ENCODE peak calls at places on chromosomes 16 and 17, in six cellular contexts. One of them, this sample, is unnamed.

GRCh38 chr17:37494971-37495370 is 5.3 kb downstream of the DUSP14 start:
- DNase-seq in GM12878: no peak
- DNase-seq in K562: no peak
- DNase-seq in H1: no peak
- DNase-seq in GM12891: no peak
- DNase-seq in HepG2: peak
- DNase-seq in this sample: no peak

GRCh38 chr17:61218438-61218837 is 181.2 kb upstream of the TBX2 start:
- DNase-seq in K562: no peak
- DNase-seq in HepG2: no peak
- DNase-seq in GM12891: no peak
- DNase-seq in H1: no peak
- DNase-seq in GM12878: no peak
- DNase-seq in this sample: no peak

GRCh38 chr17:37735165-37735564 is 9.7 kb downstream of the HNF1B start:
- DNase-seq in H1: no peak
- DNase-seq in HepG2: no peak
- DNase-seq in K562: no peak
- DNase-seq in GM12878: no peak
- DNase-seq in GM12891: no peak
- DNase-seq in this sample: no peak

GRCh38 chr17:2905697-2906595 is 109.7 kb downstream of the RAP1GAP2 start:
- DNase-seq in K562: no peak
- DNase-seq in GM12891: no peak
- DNase-seq in H1: no peak
- DNase-seq in HepG2: no peak
- DNase-seq in GM12878: no peak
- DNase-seq in this sample: no peak

GRCh38 chr17:9299695-9300094 is 275.9 kb downstream of the STX8 start:
- DNase-seq in GM12878: no peak
- DNase-seq in K562: no peak
- DNase-seq in HepG2: no peak
- DNase-seq in GM12891: no peak
- DNase-seq in H1: no peak
- DNase-seq in this sample: no peak

GRCh38 chr17:30570596-30571265 is 93.5 kb downstream of the GOSR1 start:
- DNase-seq in GM12891: no peak
- DNase-seq in HepG2: no peak
- DNase-seq in GM12878: no peak
- DNase-seq in H1: no peak
- DNase-seq in K562: no peak
- DNase-seq in this sample: no peak

GRCh38 chr16:66931665-66932064 is 2.5 kb downstream of the CIAO2B start:
- DNase-seq in H1: no peak
- DNase-seq in K562: no peak
- DNase-seq in HepG2: no peak
- DNase-seq in GM12878: no peak
- DNase-seq in GM12891: no peak
- DNase-seq in this sample: no peak

GRCh38 chr16:15493416-15494181 is 59.2 kb downstream of the BMERB1 start:
- DNase-seq in GM12891: no peak
- DNase-seq in HepG2: no peak
- DNase-seq in K562: no peak
- DNase-seq in H1: no peak
- DNase-seq in GM12878: no peak
- DNase-seq in this sample: no peak

GRCh38 chr16:3182608-3183444 is 5.2 kb upstream of the OR1F1 start:
- DNase-seq in GM12878: no peak
- DNase-seq in H1: peak
- DNase-seq in HepG2: peak
- DNase-seq in K562: peak
- DNase-seq in GM12891: peak
- DNase-seq in this sample: peak

GRCh38 chr17:31211352-31212012 is 85.6 kb downstream of the OMG start:
- DNase-seq in K562: no peak
- DNase-seq in GM12891: no peak
- DNase-seq in GM12878: no peak
- DNase-seq in H1: no peak
- DNase-seq in HepG2: no peak
- DNase-seq in this sample: no peak

GRCh38 chr17:58312824-58313223 is 15.8 kb downstream of the TSPOAP1 start:
- DNase-seq in K562: no peak
- DNase-seq in H1: no peak
- DNase-seq in HepG2: no peak
- DNase-seq in GM12891: no peak
- DNase-seq in GM12878: no peak
- DNase-seq in this sample: no peak

GRCh38 chr17:39952665-39953470 is 9.9 kb upstream of the GSDMA start:
- DNase-seq in K562: peak
- DNase-seq in GM12878: peak
- DNase-seq in H1: peak
- DNase-seq in HepG2: peak
- DNase-seq in GM12891: peak
- DNase-seq in this sample: peak

GRCh38 chr17:68355093-68355492 is 63.8 kb downstream of the ARSG start:
- DNase-seq in K562: no peak
- DNase-seq in H1: no peak
- DNase-seq in GM12878: no peak
- DNase-seq in GM12891: no peak
- DNase-seq in HepG2: no peak
- DNase-seq in this sample: no peak

GRCh38 chr17:55660171-55660886 is 62.3 kb downstream of the TMEM100 start:
- DNase-seq in K562: no peak
- DNase-seq in H1: no peak
- DNase-seq in GM12878: no peak
- DNase-seq in HepG2: peak
- DNase-seq in GM12891: no peak
- DNase-seq in this sample: no peak

GRCh38 chr16:67652578-67653130 is 7.4 kb downstream of the ACD start:
- DNase-seq in GM12878: no peak
- DNase-seq in K562: peak
- DNase-seq in HepG2: no peak
- DNase-seq in GM12891: no peak
- DNase-seq in H1: peak
- DNase-seq in this sample: no peak

GRCh38 chr17:37079735-37080134 is 131.0 kb downstream of the AATF start:
- DNase-seq in GM12878: no peak
- DNase-seq in HepG2: no peak
- DNase-seq in GM12891: no peak
- DNase-seq in H1: no peak
- DNase-seq in K562: no peak
- DNase-seq in this sample: no peak

GRCh38 chr17:70110443-70110880 is 35.4 kb downstream of the KCNJ16 start:
- DNase-seq in H1: no peak
- DNase-seq in GM12878: no peak
- DNase-seq in HepG2: no peak
- DNase-seq in GM12891: no peak
- DNase-seq in K562: no peak
- DNase-seq in this sample: no peak

GRCh38 chr16:68762996-68763756 is 26.1 kb downstream of the CDH1 start:
- DNase-seq in HepG2: no peak
- DNase-seq in H1: peak
- DNase-seq in GM12891: no peak
- DNase-seq in GM12878: no peak
- DNase-seq in K562: no peak
- DNase-seq in this sample: no peak

GRCh38 chr17:8628609-8629169 is 1.8 kb downstream of the MYH10 start:
- DNase-seq in HepG2: no peak
- DNase-seq in GM12878: no peak
- DNase-seq in K562: peak
- DNase-seq in H1: no peak
- DNase-seq in GM12891: no peak
- DNase-seq in this sample: no peak

GRCh38 chr16:89374393-89374948 is 115.9 kb downstream of the ANKRD11 start:
- DNase-seq in GM12878: no peak
- DNase-seq in HepG2: no peak
- DNase-seq in H1: no peak
- DNase-seq in K562: no peak
- DNase-seq in GM12891: no peak
- DNase-seq in this sample: no peak

DNA sequence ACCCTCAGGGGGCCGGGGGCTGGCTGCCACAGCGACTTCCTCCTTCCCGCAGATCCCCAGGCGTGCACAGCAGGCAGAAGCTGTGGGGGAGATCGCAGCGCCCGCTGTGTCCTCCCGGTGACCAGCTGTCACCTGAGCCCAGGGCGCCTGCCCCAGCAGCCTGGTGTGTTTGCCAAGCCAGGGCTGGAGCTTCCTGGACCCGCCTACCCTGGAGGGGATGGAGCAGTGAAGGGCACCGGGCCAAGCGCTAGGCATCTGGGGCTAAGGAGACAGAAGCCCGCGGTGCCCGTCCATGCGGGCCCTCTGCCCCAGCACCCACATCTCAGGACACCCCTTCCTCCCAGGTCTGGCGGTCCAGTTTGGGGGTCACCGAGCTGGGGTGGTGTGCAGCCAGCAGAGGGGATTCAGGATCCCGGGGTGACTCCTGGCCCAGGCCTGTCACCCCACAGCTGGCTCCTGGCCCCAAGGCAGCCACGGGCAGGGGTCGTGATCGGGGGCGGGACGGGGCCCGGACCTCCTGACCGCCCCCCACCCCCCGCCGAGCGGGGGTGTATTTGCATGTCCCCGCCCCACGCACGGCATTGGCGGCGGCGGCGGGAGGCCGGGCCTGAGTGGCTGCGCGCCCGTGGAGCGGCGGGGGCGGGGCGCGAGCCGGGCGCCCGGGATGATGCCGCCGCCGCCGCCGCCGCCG is at the start of gene RAB26:
- DNase-seq in K562: peak
- DNase-seq in GM12878: no peak
- DNase-seq in HepG2: peak
- DNase-seq in GM12891: peak
- DNase-seq in H1: peak
- DNase-seq in this sample: no peak
- TF ChIP-seq POLR2A in K562: no peak
- TF ChIP-seq POLR2A in GM12878: no peak
- TF ChIP-seq POLR2A in HepG2: no peak
- TF ChIP-seq POLR2A in GM12891: no peak
- TF ChIP-seq POLR2A in H1: no peak
- TF ChIP-seq POLR2A in this sample: no peak

DNA sequence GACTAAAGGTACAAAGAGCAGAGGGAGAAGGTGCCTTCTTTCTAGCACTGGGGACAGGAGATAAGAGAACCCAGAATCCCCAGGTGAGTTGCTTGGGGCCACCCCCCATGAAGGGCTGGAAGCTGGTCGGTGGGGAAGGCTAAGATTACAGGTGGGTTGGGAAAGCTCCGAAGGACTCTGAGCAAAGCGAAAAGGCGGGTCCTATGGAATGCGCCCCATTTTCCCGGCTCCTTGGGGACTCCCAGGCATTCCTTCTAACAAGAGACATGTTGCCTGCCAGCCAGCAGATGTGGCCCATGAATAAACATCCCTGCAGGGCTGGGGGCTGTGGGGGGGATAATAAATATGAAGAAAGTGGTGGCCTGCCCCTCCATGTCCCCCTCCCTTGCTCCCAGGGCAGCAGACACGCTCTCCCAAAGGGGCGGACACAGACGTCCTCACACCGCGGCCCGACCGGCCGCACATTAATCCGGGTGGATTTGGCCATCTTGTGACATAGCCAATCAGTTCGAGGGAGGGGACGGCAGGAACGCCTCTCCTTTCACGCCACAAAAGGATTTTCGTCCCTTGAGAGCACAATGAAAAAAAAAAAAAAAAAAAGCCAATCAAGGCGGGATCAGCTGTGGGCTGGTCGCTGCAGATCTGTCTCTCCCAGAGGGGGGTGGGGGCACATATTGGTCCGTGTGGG is 98.5 kb downstream of the SOX9 start:
- DNase-seq in HepG2: no peak
- DNase-seq in H1: peak
- DNase-seq in GM12891: no peak
- DNase-seq in GM12878: no peak
- DNase-seq in K562: no peak
- DNase-seq in this sample: no peak
- TF ChIP-seq TAF1 in HepG2: no peak
- TF ChIP-seq TAF1 in H1: no peak
- TF ChIP-seq TAF1 in GM12891: no peak
- TF ChIP-seq TAF1 in GM12878: no peak
- TF ChIP-seq TAF1 in K562: no peak
- TF ChIP-seq TAF1 in this sample: no peak

GRCh38 chr17:38897176-38897575 is 27.3 kb downstream of the LASP1 start:
- DNase-seq in HepG2: no peak
- DNase-seq in GM12891: no peak
- DNase-seq in H1: no peak
- DNase-seq in GM12878: no peak
- DNase-seq in K562: no peak
- DNase-seq in this sample: no peak
- TF ChIP-seq POLR2AphosphoS5 in HepG2: no peak
- TF ChIP-seq POLR2AphosphoS5 in GM12891: no peak
- TF ChIP-seq POLR2AphosphoS5 in H1: no peak
- TF ChIP-seq POLR2AphosphoS5 in GM12878: no peak
- TF ChIP-seq POLR2AphosphoS5 in K562: no peak
- TF ChIP-seq POLR2AphosphoS5 in this sample: no peak

GRCh38 chr16:54602666-54603065 is 316.1 kb upstream of the IRX3 start:
- DNase-seq in HepG2: no peak
- DNase-seq in GM12891: no peak
- DNase-seq in K562: no peak
- DNase-seq in GM12878: no peak
- DNase-seq in H1: no peak
- DNase-seq in this sample: no peak

GRCh38 chr16:54605536-54606066 is 319.0 kb upstream of the IRX3 start:
- DNase-seq in H1: no peak
- DNase-seq in GM12891: no peak
- DNase-seq in GM12878: no peak
- DNase-seq in K562: no peak
- DNase-seq in HepG2: no peak
- DNase-seq in this sample: no peak
- TF ChIP-seq POLR2A in H1: no peak
- TF ChIP-seq POLR2A in GM12891: no peak
- TF ChIP-seq POLR2A in GM12878: no peak
- TF ChIP-seq POLR2A in K562: no peak
- TF ChIP-seq POLR2A in HepG2: no peak
- TF ChIP-seq POLR2A in this sample: no peak

DNA sequence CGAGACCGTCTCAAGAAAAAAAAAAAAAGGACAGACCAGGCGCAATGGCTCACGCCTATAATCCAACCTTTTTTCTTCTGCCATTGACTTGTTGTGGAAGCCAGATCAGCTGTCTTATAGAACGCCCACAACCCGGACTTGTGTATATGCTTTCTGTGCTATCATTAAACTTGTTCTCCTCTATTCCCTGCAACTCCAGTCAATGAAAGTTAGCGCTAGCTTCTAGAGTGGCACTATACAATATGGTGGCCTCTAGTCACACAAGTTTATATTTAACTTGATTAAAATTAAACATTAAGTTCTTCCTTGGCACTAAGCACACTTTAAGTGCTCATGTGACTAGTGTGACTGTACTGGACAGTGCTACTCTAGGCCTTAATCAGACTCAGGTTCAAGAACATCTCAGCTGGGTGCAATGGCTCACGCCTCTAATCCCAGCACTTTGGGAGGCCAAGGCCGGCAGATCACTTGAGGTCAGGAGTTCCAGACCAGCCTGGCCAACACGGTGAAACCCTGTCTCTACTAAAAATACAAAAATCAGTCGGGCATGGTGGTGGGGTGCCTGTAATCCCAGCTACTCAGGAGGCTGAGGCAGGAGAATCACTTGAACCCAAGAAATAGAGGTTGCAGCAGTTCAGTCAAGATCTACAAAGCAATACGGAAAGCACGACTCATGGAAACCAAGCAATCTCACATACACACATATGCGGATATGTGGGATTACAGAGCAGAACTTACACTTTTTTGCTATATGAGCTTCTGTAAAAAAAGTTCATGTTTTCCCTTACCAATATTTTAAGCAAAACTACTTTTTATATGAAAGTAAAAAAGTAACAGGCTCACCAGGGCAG is 18.8 kb upstream of the GLG1 start:
- DNase-seq in H1: no peak
- DNase-seq in GM12878: no peak
- DNase-seq in GM12891: no peak
- DNase-seq in K562: no peak
- DNase-seq in HepG2: no peak
- DNase-seq in this sample: no peak
- TF ChIP-seq TAF1 in H1: no peak
- TF ChIP-seq TAF1 in GM12878: no peak
- TF ChIP-seq TAF1 in GM12891: no peak
- TF ChIP-seq TAF1 in K562: no peak
- TF ChIP-seq TAF1 in HepG2: no peak
- TF ChIP-seq TAF1 in this sample: no peak